ENCODE peak calls at places on chromosomes 4 and X, in four cellular contexts. O is SK-N-SH, I is right lobe of liver, C is psoas muscle. R is an unnamed sample.
A peak's percentile ranks its signal among the peaks of the same experiment; 100 is the strongest.

GRCh38 chr4:18366762-18367358 is 345.3 kb upstream of the LCORL start:
- DNase-seq in O (peak; percentile 5), I (no peak), C (no peak), R (no peak)

GRCh38 chr4:30245140-30245539 is 475.0 kb upstream of the PCDH7 start:
- DNase-seq in O (no peak), I (no peak), C (no peak), R (no peak)

GRCh38 chrX:152601848-152602616 is 35.7 kb upstream of the GABRQ start:
- DNase-seq in O (peak; percentile 6), I (no peak), C (no peak), R (no peak)

GRCh38 chrX:626745-627509 is 3.7 kb upstream of the SHOX start:
- DNase-seq in O (no peak), I (no peak), C (no peak), R (peak; percentile 19)

GRCh38 chrX:115642895-115643530 is 82.0 kb downstream of the PLS3 start:
- DNase-seq in O (peak; percentile 48), I (no peak), C (no peak), R (no peak)

GRCh38 chr4:118154643-118155042 is 120.4 kb downstream of the NDST3 start:
- DNase-seq in O (no peak), I (no peak), C (no peak), R (no peak)

GRCh38 chr4:74543983-74544382 is 99.0 kb downstream of the AREG start:
- DNase-seq in O (no peak), I (no peak), C (no peak), R (no peak)

GRCh38 chr4:106898621-106899230 is 137.4 kb downstream of the DKK2 start:
- DNase-seq in O (peak; percentile 33), I (no peak), C (no peak), R (no peak)

GRCh38 chrX:16022580-16023170 is 100.7 kb upstream of the GRPR start:
- DNase-seq in O (no peak), I (no peak), C (no peak), R (no peak)

GRCh38 chr4:88008133-88008621 is 742 bp downstream of the PKD2 start:
- DNase-seq in O (peak; percentile 81), I (peak; percentile 64), C (peak; percentile 56), R (peak; percentile 80)

GRCh38 chr4:171880136-171880535 is 66.9 kb downstream of the GALNTL6 start:
- DNase-seq in O (no peak), I (no peak), C (no peak), R (no peak)

GRCh38 chr4:31702291-31702690 is 982.1 kb downstream of the PCDH7 start:
- DNase-seq in O (no peak), I (no peak), C (no peak), R (no peak)

GRCh38 chrX:150032742-150033141 is 94.5 kb upstream of the EOLA2 start:
- DNase-seq in O (no peak), I (no peak), C (no peak), R (no peak)

GRCh38 chr4:138765442-138765841 is 250.1 kb upstream of the NOCT start:
- DNase-seq in O (no peak), I (no peak), C (no peak), R (no peak)

GRCh38 chrX:34849371-34849770 is 93.2 kb upstream of the FAM47B start:
- DNase-seq in O (no peak), I (no peak), C (no peak), R (no peak)

GRCh38 chrX:8879750-8880149 is 78.6 kb upstream of the FAM9A start:
- DNase-seq in O (peak; percentile 33), I (no peak), C (no peak), R (no peak)

GRCh38 chr4:152021788-152022438 is 261.1 kb upstream of the GATB start:
- DNase-seq in O (no peak), I (no peak), C (no peak), R (no peak)

GRCh38 chrX:115367455-115367854 is 77.9 kb downstream of the LUZP4 start:
- DNase-seq in O (no peak), I (no peak), C (no peak), R (no peak)

GRCh38 chrX:2632533-2633504 is 58.3 kb upstream of the CD99 start:
- DNase-seq in O (no peak), I (no peak), C (no peak), R (no peak)

GRCh38 chr4:99679204-99679603 is 21.6 kb upstream of the C4orf54 start:
- DNase-seq in O (no peak), I (peak; percentile 86), C (peak; percentile 74), R (no peak)

GRCh38 chr4:117983541-117984451 is 50.5 kb upstream of the NDST3 start:
- DNase-seq in O (no peak), I (no peak), C (no peak), R (no peak)

GRCh38 chrX:153944140-153944799 is at the start of gene RENBP:
- DNase-seq in O (peak; percentile 70), I (no peak), C (no peak), R (peak; percentile 83)

GRCh38 chrX:71923516-71923915 is 12.9 kb downstream of the NHSL2 start:
- DNase-seq in O (peak; percentile 40), I (no peak), C (no peak), R (no peak)

GRCh38 chrX:69079278-69079677 is 86.0 kb downstream of the PJA1 start:
- DNase-seq in O (no peak), I (no peak), C (no peak), R (no peak)

GRCh38 chr4:99404595-99405287 is 30.4 kb downstream of the ADH7 start:
- DNase-seq in O (no peak), I (no peak), C (no peak), R (peak; percentile 62)

GRCh38 chr4:47612116-47613023 is 127.3 kb downstream of the ATP10D start:
- DNase-seq in O (no peak), I (no peak), C (no peak), R (no peak)
- H3K27ac ChIP-seq in O (no peak overlapping the region), I (no peak overlapping the region), C (no peak overlapping the region), R (no peak overlapping the region)

DNA sequence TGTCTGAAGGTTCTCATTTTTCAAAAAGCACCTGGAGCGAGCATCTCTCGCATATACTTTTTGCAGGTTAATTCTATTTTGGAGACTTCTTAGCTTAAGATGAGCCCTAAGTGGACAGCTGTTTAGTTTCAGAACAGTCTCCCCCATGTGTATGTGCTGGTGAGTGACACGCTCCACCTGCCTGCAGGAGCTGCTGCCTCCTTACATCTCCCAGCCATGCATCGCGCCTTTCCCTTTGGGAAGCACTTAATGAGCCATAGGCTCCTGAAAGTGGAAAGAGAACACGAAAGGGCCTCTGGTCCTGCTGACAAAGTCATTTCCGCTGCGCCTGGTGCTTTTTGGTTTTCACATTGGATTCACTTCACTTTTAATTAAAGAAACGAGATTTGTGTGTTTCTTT is 56.1 kb downstream of the TRIML2 start:
- DNase-seq in O (no peak), I (no peak), C (no peak), R (no peak)
- H3K36me3 ChIP-seq in O (no peaks in the 10 kb centered on the region), I (no peaks in the 10 kb centered on the region), C (no peaks in the 10 kb centered on the region), R (no peaks in the 10 kb centered on the region)

DNA sequence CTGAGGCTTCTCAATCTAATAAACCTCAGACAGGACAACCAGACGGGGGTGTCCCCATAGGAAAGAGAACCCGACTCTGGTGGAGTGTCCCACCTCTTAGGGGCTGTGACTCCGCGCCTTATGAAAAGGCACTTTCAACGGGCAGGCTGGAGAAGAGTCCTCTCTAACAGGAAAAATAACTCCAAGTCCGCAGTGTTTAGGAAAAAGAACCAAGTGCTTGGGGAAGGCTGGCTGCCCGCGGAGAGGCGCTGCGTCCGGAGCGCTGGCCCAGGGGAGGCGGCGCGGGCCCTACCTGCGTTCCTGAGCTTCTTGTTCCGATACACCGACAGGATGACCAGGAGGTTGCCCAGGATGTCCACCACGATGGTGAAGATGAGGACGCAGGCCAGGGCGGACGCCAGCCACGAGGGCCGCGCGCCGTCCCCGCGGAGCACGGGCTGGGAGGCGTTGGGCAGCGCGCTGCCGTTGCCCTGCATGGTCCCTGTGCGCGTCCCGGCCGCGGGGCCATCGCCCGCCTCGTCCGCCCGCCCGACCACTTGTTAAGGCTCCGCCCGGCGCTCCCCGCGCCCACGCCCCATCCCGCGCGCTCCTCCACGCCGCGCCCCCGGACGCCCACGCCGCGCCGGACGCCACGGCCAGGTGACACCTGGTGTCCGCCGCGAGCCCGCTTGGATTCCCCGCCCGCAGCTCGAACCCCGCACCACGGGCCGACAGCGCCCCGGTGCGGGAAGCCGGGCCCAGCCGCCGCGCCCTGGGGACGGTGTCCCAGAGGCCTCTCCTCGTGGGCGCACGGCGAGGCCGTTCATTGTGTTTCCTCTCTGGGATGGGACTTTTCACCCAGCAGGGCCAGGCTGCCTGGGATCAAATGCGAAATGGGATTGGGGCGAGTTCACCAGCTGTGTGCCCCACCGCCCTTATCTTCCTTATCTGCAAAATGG is at the start of gene MTNR1A:
- DNase-seq in O (peak; percentile 48), I (no peak), C (no peak), R (no peak)
- H3K27ac ChIP-seq in O (no peak within 1 kb of the TSS), I (no peak within 1 kb of the TSS), C (no peak within 1 kb of the TSS), R (no peak within 1 kb of the TSS)

GRCh38 chrX:107014927-107015326 is 14.9 kb upstream of the MORC4 start:
- DNase-seq in O (no peak), I (no peak), C (no peak), R (no peak)
- H3K36me3 ChIP-seq in O (no peaks in the 10 kb centered on the region), I (no peaks in the 10 kb centered on the region), C (no peaks in the 10 kb centered on the region), R (no peaks in the 10 kb centered on the region)

GRCh38 chrX:56812515-56813105 is 83.6 kb downstream of the NBDY start:
- DNase-seq in O (no peak), I (no peak), C (no peak), R (no peak)

GRCh38 chrX:56811599-56811998 is 82.6 kb downstream of the NBDY start:
- DNase-seq in O (no peak), I (no peak), C (no peak), R (no peak)

GRCh38 chrX:56817179-56817578 is 88.1 kb downstream of the NBDY start:
- DNase-seq in O (no peak), I (no peak), C (no peak), R (no peak)

GRCh38 chrX:56813318-56813837 is 84.3 kb downstream of the NBDY start:
- DNase-seq in O (no peak), I (no peak), C (no peak), R (peak; percentile 57)
- H3K27ac ChIP-seq in O (no peak overlapping the region), I (no peak overlapping the region), C (no peak overlapping the region), R (peak overlapping the region; percentile 23)

GRCh38 chr4:94251094-94251493 is 43.4 kb downstream of the SMARCAD1 start:
- DNase-seq in O (no peak), I (no peak), C (no peak), R (no peak)

GRCh38 chr4:94256833-94257232 is 49.2 kb downstream of the SMARCAD1 start:
- DNase-seq in O (no peak), I (no peak), C (no peak), R (no peak)

GRCh38 chr4:94256144-94256783 is 48.6 kb downstream of the SMARCAD1 start:
- DNase-seq in O (no peak), I (no peak), C (no peak), R (no peak)

GRCh38 chr4:94253036-94253435 is 45.4 kb downstream of the SMARCAD1 start:
- DNase-seq in O (no peak), I (no peak), C (no peak), R (no peak)
- H3K36me3 ChIP-seq in O (peaks cover 63% of the 10 kb centered on the region), I (peaks cover 24% of the 10 kb centered on the region), C (no peaks in the 10 kb centered on the region), R (no peaks in the 10 kb centered on the region)

DNA sequence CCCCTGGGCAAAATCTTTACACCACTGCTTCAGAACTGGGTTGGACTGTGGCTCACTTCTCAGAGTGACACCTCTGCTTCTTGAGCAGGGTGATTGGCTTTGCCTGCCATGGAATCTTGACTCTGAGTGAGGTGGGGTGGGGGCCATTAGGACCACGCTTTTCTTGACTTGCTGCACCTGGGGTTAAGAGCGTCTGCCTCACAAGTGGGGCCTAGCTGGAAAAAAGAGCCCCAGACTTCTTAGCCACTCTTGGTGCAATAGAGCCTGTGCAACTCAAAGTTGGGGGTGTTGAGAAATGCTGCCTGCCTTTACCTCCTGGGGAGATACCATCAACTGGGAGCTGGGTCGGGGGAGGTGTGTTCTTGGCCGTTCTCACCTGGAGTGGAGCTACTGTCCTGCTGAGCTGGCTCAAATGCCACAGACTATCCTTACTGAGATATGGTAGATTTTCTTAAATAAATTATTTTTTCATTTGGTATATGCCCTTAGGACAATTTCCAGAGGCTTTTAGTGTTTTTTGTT is 23.5 kb downstream of the USP9X start:
- DNase-seq in O (no peak), I (no peak), C (no peak), R (no peak)
- H3K27ac ChIP-seq in O (no peak overlapping the region), I (no peak overlapping the region), C (peak overlapping the region; percentile 79), R (no peak overlapping the region)

R was measured in aorta.